ENCODE peak calls at places on chromosomes 1 and 21, in nine cellular contexts. One of them, this sample, is unnamed.
A peak's percentile ranks its signal among the peaks of the same experiment; 100 is the strongest.

GRCh38 chr1:235455806-235456205 is 48.4 kb downstream of the B3GALNT2 start:
- DNase-seq in IMR-90: no peak
- DNase-seq in tibial nerve: no peak
- DNase-seq in CD8-positive, alpha-beta T cell: no peak
- DNase-seq in cardiac fibroblast: no peak
- DNase-seq in fibroblast of lung: no peak
- DNase-seq in stomach: no peak
- DNase-seq in upper lobe of right lung: no peak
- DNase-seq in fibroblast of mammary gland: no peak
- DNase-seq in this sample: no peak

GRCh38 chr1:47688161-47688560 is 250.3 kb downstream of the FOXD2 start:
- DNase-seq in fibroblast of lung: no peak
- DNase-seq in IMR-90: no peak
- DNase-seq in tibial nerve: no peak
- DNase-seq in fibroblast of mammary gland: no peak
- DNase-seq in CD8-positive, alpha-beta T cell: no peak
- DNase-seq in upper lobe of right lung: peak; percentile 54
- DNase-seq in stomach: peak; percentile 14
- DNase-seq in cardiac fibroblast: no peak
- DNase-seq in this sample: no peak

GRCh38 chr21:42233067-42233981 is 14.4 kb downstream of the ABCG1 start:
- DNase-seq in cardiac fibroblast: peak; percentile 77
- DNase-seq in stomach: peak; percentile 62
- DNase-seq in fibroblast of mammary gland: peak; percentile 16
- DNase-seq in CD8-positive, alpha-beta T cell: peak; percentile 64
- DNase-seq in IMR-90: peak; percentile 20
- DNase-seq in upper lobe of right lung: peak; percentile 85
- DNase-seq in fibroblast of lung: no peak
- DNase-seq in tibial nerve: peak; percentile 74
- DNase-seq in this sample: no peak

GRCh38 chr21:38619865-38620513 is 121.7 kb upstream of the ERG start:
- DNase-seq in cardiac fibroblast: peak; percentile 86
- DNase-seq in upper lobe of right lung: no peak
- DNase-seq in fibroblast of lung: peak; percentile 94
- DNase-seq in IMR-90: no peak
- DNase-seq in tibial nerve: peak; percentile 17
- DNase-seq in CD8-positive, alpha-beta T cell: no peak
- DNase-seq in fibroblast of mammary gland: peak; percentile 81
- DNase-seq in stomach: no peak
- DNase-seq in this sample: peak; percentile 42

GRCh38 chr1:39643705-39644104 is 4.3 kb upstream of the HEYL start:
- DNase-seq in tibial nerve: no peak
- DNase-seq in cardiac fibroblast: no peak
- DNase-seq in upper lobe of right lung: no peak
- DNase-seq in stomach: no peak
- DNase-seq in CD8-positive, alpha-beta T cell: no peak
- DNase-seq in fibroblast of lung: no peak
- DNase-seq in IMR-90: no peak
- DNase-seq in fibroblast of mammary gland: no peak
- DNase-seq in this sample: no peak

GRCh38 chr21:15277498-15277897 is 212.7 kb upstream of the NRIP1 start:
- DNase-seq in cardiac fibroblast: no peak
- DNase-seq in fibroblast of mammary gland: no peak
- DNase-seq in CD8-positive, alpha-beta T cell: no peak
- DNase-seq in tibial nerve: no peak
- DNase-seq in stomach: no peak
- DNase-seq in upper lobe of right lung: no peak
- DNase-seq in IMR-90: no peak
- DNase-seq in fibroblast of lung: no peak
- DNase-seq in this sample: no peak

GRCh38 chr1:172973424-172973823 is 77.3 kb downstream of the TNFSF18 start:
- DNase-seq in IMR-90: no peak
- DNase-seq in CD8-positive, alpha-beta T cell: no peak
- DNase-seq in fibroblast of mammary gland: no peak
- DNase-seq in cardiac fibroblast: no peak
- DNase-seq in fibroblast of lung: peak; percentile 88
- DNase-seq in upper lobe of right lung: no peak
- DNase-seq in stomach: no peak
- DNase-seq in tibial nerve: no peak
- DNase-seq in this sample: no peak

GRCh38 chr1:161905269-161905884 is 118.3 kb downstream of the OLFML2B start:
- DNase-seq in IMR-90: peak; percentile 20
- DNase-seq in tibial nerve: no peak
- DNase-seq in stomach: peak; percentile 38
- DNase-seq in CD8-positive, alpha-beta T cell: no peak
- DNase-seq in fibroblast of lung: no peak
- DNase-seq in cardiac fibroblast: peak; percentile 36
- DNase-seq in upper lobe of right lung: no peak
- DNase-seq in fibroblast of mammary gland: peak; percentile 47
- DNase-seq in this sample: no peak

GRCh38 chr1:161001537-161001936 is 19.4 kb downstream of the F11R start:
- DNase-seq in stomach: no peak
- DNase-seq in upper lobe of right lung: peak; percentile 37
- DNase-seq in cardiac fibroblast: peak; percentile 26
- DNase-seq in fibroblast of mammary gland: no peak
- DNase-seq in IMR-90: no peak
- DNase-seq in CD8-positive, alpha-beta T cell: no peak
- DNase-seq in fibroblast of lung: no peak
- DNase-seq in tibial nerve: no peak
- DNase-seq in this sample: no peak

GRCh38 chr1:98383341-98383740 is 278.2 kb upstream of the SNX7 start:
- DNase-seq in fibroblast of lung: no peak
- DNase-seq in stomach: no peak
- DNase-seq in IMR-90: no peak
- DNase-seq in cardiac fibroblast: peak; percentile 36
- DNase-seq in tibial nerve: no peak
- DNase-seq in CD8-positive, alpha-beta T cell: no peak
- DNase-seq in fibroblast of mammary gland: no peak
- DNase-seq in upper lobe of right lung: no peak
- DNase-seq in this sample: no peak

GRCh38 chr1:223223091-223223995 is 80.3 kb upstream of the TLR5 start:
- DNase-seq in fibroblast of lung: no peak
- DNase-seq in cardiac fibroblast: no peak
- DNase-seq in fibroblast of mammary gland: no peak
- DNase-seq in stomach: no peak
- DNase-seq in IMR-90: no peak
- DNase-seq in CD8-positive, alpha-beta T cell: no peak
- DNase-seq in tibial nerve: no peak
- DNase-seq in upper lobe of right lung: no peak
- DNase-seq in this sample: no peak

GRCh38 chr1:221439734-221440436 is 302.0 kb downstream of the DUSP10 start:
- DNase-seq in fibroblast of mammary gland: peak; percentile 94
- DNase-seq in IMR-90: peak; percentile 98
- DNase-seq in cardiac fibroblast: peak; percentile 94
- DNase-seq in tibial nerve: no peak
- DNase-seq in fibroblast of lung: peak; percentile 98
- DNase-seq in stomach: no peak
- DNase-seq in CD8-positive, alpha-beta T cell: no peak
- DNase-seq in upper lobe of right lung: no peak
- DNase-seq in this sample: peak; percentile 93

GRCh38 chr1:237074371-237075117 is 32.6 kb downstream of the RYR2 start:
- DNase-seq in fibroblast of lung: no peak
- DNase-seq in upper lobe of right lung: no peak
- DNase-seq in IMR-90: no peak
- DNase-seq in fibroblast of mammary gland: no peak
- DNase-seq in tibial nerve: no peak
- DNase-seq in CD8-positive, alpha-beta T cell: no peak
- DNase-seq in stomach: no peak
- DNase-seq in cardiac fibroblast: no peak
- DNase-seq in this sample: no peak

GRCh38 chr1:175842545-175842944 is 99.2 kb upstream of the TNR start:
- DNase-seq in cardiac fibroblast: no peak
- DNase-seq in fibroblast of mammary gland: no peak
- DNase-seq in CD8-positive, alpha-beta T cell: no peak
- DNase-seq in upper lobe of right lung: no peak
- DNase-seq in fibroblast of lung: no peak
- DNase-seq in tibial nerve: no peak
- DNase-seq in IMR-90: no peak
- DNase-seq in stomach: no peak
- DNase-seq in this sample: no peak

GRCh38 chr1:175848329-175848728 is 104.9 kb upstream of the TNR start:
- DNase-seq in tibial nerve: no peak
- DNase-seq in stomach: no peak
- DNase-seq in fibroblast of mammary gland: no peak
- DNase-seq in CD8-positive, alpha-beta T cell: no peak
- DNase-seq in fibroblast of lung: no peak
- DNase-seq in cardiac fibroblast: no peak
- DNase-seq in upper lobe of right lung: no peak
- DNase-seq in IMR-90: no peak
- DNase-seq in this sample: no peak

GRCh38 chr1:175844877-175845276 is 101.5 kb upstream of the TNR start:
- DNase-seq in cardiac fibroblast: no peak
- DNase-seq in CD8-positive, alpha-beta T cell: no peak
- DNase-seq in fibroblast of lung: no peak
- DNase-seq in tibial nerve: no peak
- DNase-seq in upper lobe of right lung: no peak
- DNase-seq in fibroblast of mammary gland: no peak
- DNase-seq in IMR-90: no peak
- DNase-seq in stomach: no peak
- DNase-seq in this sample: no peak

GRCh38 chr1:175845371-175845770 is 102.0 kb upstream of the TNR start:
- DNase-seq in fibroblast of mammary gland: no peak
- DNase-seq in IMR-90: no peak
- DNase-seq in upper lobe of right lung: no peak
- DNase-seq in fibroblast of lung: no peak
- DNase-seq in tibial nerve: no peak
- DNase-seq in cardiac fibroblast: no peak
- DNase-seq in CD8-positive, alpha-beta T cell: no peak
- DNase-seq in stomach: no peak
- DNase-seq in this sample: no peak

GRCh38 chr1:175845985-175846384 is 102.6 kb upstream of the TNR start:
- DNase-seq in cardiac fibroblast: no peak
- DNase-seq in CD8-positive, alpha-beta T cell: no peak
- DNase-seq in fibroblast of lung: no peak
- DNase-seq in upper lobe of right lung: no peak
- DNase-seq in tibial nerve: no peak
- DNase-seq in stomach: no peak
- DNase-seq in fibroblast of mammary gland: no peak
- DNase-seq in IMR-90: no peak
- DNase-seq in this sample: no peak
- TF ChIP-seq CTCF in cardiac fibroblast: no peak
- TF ChIP-seq CTCF in CD8-positive, alpha-beta T cell: no peak
- TF ChIP-seq CTCF in fibroblast of lung: no peak
- TF ChIP-seq CTCF in upper lobe of right lung: no peak
- TF ChIP-seq CTCF in tibial nerve: no peak
- TF ChIP-seq CTCF in stomach: no peak
- TF ChIP-seq CTCF in fibroblast of mammary gland: no peak
- TF ChIP-seq CTCF in IMR-90: no peak
- TF ChIP-seq CTCF in this sample: no peak

GRCh38 chr1:34163792-34164509 is 1.1 kb downstream of the CSMD2 start:
- DNase-seq in cardiac fibroblast: no peak
- DNase-seq in fibroblast of mammary gland: no peak
- DNase-seq in stomach: no peak
- DNase-seq in fibroblast of lung: peak; percentile 35
- DNase-seq in CD8-positive, alpha-beta T cell: no peak
- DNase-seq in IMR-90: no peak
- DNase-seq in tibial nerve: no peak
- DNase-seq in upper lobe of right lung: no peak
- DNase-seq in this sample: no peak
- H3K4me3 ChIP-seq in cardiac fibroblast: peak overlapping the region; percentile 24
- H3K4me3 ChIP-seq in fibroblast of mammary gland: peak overlapping the region; percentile 33
- H3K4me3 ChIP-seq in stomach: peak overlapping the region; percentile 55
- H3K4me3 ChIP-seq in fibroblast of lung: peak overlapping the region; percentile 78
- H3K4me3 ChIP-seq in CD8-positive, alpha-beta T cell: no peak overlapping the region
- H3K4me3 ChIP-seq in IMR-90: peak overlapping the region; percentile 31
- H3K4me3 ChIP-seq in tibial nerve: peak overlapping the region; percentile 29
- H3K4me3 ChIP-seq in upper lobe of right lung: peak overlapping the region; percentile 40
- H3K4me3 ChIP-seq in this sample: peak overlapping the region; percentile 90

DNA sequence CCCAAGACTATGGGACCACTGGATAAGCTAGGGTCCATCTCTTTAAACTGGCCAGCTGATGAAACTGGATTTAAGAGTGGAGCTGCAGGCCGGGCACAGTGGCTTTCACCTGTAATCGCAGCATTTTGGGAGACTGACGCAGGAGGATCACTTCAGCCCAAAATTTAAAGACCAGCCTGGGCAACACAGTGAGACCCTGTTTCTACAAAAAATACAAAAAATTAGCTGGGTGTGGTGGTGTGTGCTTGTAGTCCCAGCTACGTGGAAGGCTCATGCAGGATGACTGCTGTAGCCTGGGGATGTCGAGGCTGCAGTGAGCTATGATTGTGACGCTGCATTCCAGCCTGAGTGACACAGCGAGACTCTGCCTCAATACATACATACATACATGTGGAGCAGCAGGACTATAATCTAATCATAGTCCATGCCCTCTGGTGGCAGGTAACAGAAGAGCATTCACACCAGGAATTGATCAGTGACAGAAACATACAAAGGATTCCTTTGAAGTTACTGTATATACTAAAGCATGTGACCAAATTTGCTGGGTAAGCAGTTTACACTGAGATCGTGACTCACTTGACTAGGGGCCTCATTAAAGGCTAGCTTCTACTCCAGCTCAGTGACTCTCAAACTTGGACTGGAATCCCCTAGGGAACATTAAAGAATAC is 101.5 kb upstream of the SLFNL1 start:
- DNase-seq in stomach: peak; percentile 28
- DNase-seq in tibial nerve: peak; percentile 41
- DNase-seq in upper lobe of right lung: no peak
- DNase-seq in fibroblast of mammary gland: peak; percentile 93
- DNase-seq in CD8-positive, alpha-beta T cell: no peak
- DNase-seq in IMR-90: peak; percentile 91
- DNase-seq in fibroblast of lung: peak; percentile 83
- DNase-seq in cardiac fibroblast: peak; percentile 64
- DNase-seq in this sample: peak; percentile 71
- TF ChIP-seq CTCF in stomach: no peak
- TF ChIP-seq CTCF in tibial nerve: peak; percentile 32
- TF ChIP-seq CTCF in upper lobe of right lung: peak; percentile 51
- TF ChIP-seq CTCF in fibroblast of mammary gland: peak; percentile 70
- TF ChIP-seq CTCF in CD8-positive, alpha-beta T cell: no peak
- TF ChIP-seq CTCF in IMR-90: peak; percentile 59
- TF ChIP-seq CTCF in fibroblast of lung: peak; percentile 77
- TF ChIP-seq CTCF in cardiac fibroblast: peak; percentile 66
- TF ChIP-seq CTCF in this sample: peak; percentile 57

GRCh38 chr1:46447499-46448108 is 42.0 kb upstream of the DMBX1 start:
- DNase-seq in IMR-90: no peak
- DNase-seq in upper lobe of right lung: no peak
- DNase-seq in fibroblast of lung: no peak
- DNase-seq in cardiac fibroblast: no peak
- DNase-seq in CD8-positive, alpha-beta T cell: no peak
- DNase-seq in tibial nerve: no peak
- DNase-seq in fibroblast of mammary gland: no peak
- DNase-seq in stomach: no peak
- DNase-seq in this sample: no peak
- H3K4me3 ChIP-seq in IMR-90: no peak overlapping the region
- H3K4me3 ChIP-seq in upper lobe of right lung: peak overlapping the region; percentile 45
- H3K4me3 ChIP-seq in fibroblast of lung: no peak overlapping the region
- H3K4me3 ChIP-seq in cardiac fibroblast: no peak overlapping the region
- H3K4me3 ChIP-seq in CD8-positive, alpha-beta T cell: no peak overlapping the region
- H3K4me3 ChIP-seq in tibial nerve: no peak overlapping the region
- H3K4me3 ChIP-seq in fibroblast of mammary gland: no peak overlapping the region
- H3K4me3 ChIP-seq in stomach: peak overlapping the region; percentile 46
- H3K4me3 ChIP-seq in this sample: no peak overlapping the region

DNA sequence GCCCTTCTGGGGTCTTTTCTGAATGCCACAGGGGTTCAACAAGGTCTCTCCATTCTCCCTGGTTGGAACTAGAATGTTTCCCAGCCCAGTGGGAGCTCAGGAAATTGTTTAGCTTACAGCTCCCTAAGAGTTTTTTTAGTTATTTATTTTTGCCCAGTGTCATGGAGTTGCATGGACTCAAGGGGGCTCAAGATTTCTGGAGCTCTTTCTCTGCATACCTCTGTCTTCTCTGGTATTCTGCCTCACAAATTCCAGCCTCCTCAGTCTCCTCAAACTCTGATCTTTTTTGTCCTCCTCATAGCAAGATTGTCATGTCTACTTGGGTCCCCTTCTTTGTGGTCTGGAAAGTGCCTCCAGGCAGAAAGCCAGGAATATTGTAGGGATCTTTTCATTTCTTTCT is 15.9 kb upstream of the PPP2R5A start:
- DNase-seq in upper lobe of right lung: no peak
- DNase-seq in IMR-90: no peak
- DNase-seq in fibroblast of mammary gland: no peak
- DNase-seq in tibial nerve: no peak
- DNase-seq in stomach: no peak
- DNase-seq in CD8-positive, alpha-beta T cell: no peak
- DNase-seq in cardiac fibroblast: no peak
- DNase-seq in fibroblast of lung: no peak
- DNase-seq in this sample: no peak
- TF ChIP-seq CTCF in upper lobe of right lung: no peak
- TF ChIP-seq CTCF in IMR-90: no peak
- TF ChIP-seq CTCF in fibroblast of mammary gland: no peak
- TF ChIP-seq CTCF in tibial nerve: no peak
- TF ChIP-seq CTCF in stomach: no peak
- TF ChIP-seq CTCF in CD8-positive, alpha-beta T cell: no peak
- TF ChIP-seq CTCF in cardiac fibroblast: no peak
- TF ChIP-seq CTCF in fibroblast of lung: no peak
- TF ChIP-seq CTCF in this sample: peak; percentile 2

This sample was measured in AG09309.